ENCODE peak calls at places on chromosomes 1 and 21, in five cellular contexts. One of them, this sample, is unnamed.

GRCh38 chr1:187474266-187474665 is 645.5 kb downstream of the PLA2G4A start:
- DNase-seq in stomach: no peak
- DNase-seq in LHCN-M2: no peak
- DNase-seq in cardiac septum: no peak
- DNase-seq in epithelial cell of esophagus: peak; percentile 43
- DNase-seq in this sample: no peak

GRCh38 chr1:160952129-160952510 is 2.5 kb downstream of the ITLN2 start:
- DNase-seq in stomach: no peak
- DNase-seq in LHCN-M2: no peak
- DNase-seq in cardiac septum: no peak
- DNase-seq in epithelial cell of esophagus: peak; percentile 84
- DNase-seq in this sample: no peak

GRCh38 chr1:224684920-224685547 is 68.9 kb downstream of the CNIH3 start:
- DNase-seq in stomach: no peak
- DNase-seq in LHCN-M2: no peak
- DNase-seq in cardiac septum: no peak
- DNase-seq in epithelial cell of esophagus: no peak
- DNase-seq in this sample: no peak

GRCh38 chr1:196180847-196181593 is 427.2 kb downstream of the KCNT2 start:
- DNase-seq in stomach: no peak
- DNase-seq in LHCN-M2: peak; percentile 88
- DNase-seq in cardiac septum: no peak
- DNase-seq in epithelial cell of esophagus: peak; percentile 97
- DNase-seq in this sample: no peak

GRCh38 chr1:95854457-95854856 is 620.4 kb downstream of the RWDD3 start:
- DNase-seq in stomach: no peak
- DNase-seq in LHCN-M2: no peak
- DNase-seq in cardiac septum: no peak
- DNase-seq in epithelial cell of esophagus: no peak
- DNase-seq in this sample: no peak

GRCh38 chr1:203464743-203465142 is 10.9 kb upstream of the PRELP start:
- DNase-seq in stomach: no peak
- DNase-seq in LHCN-M2: no peak
- DNase-seq in cardiac septum: no peak
- DNase-seq in epithelial cell of esophagus: no peak
- DNase-seq in this sample: no peak

GRCh38 chr21:23452384-23453083 is 2154.7 kb downstream of the MRPL39 start:
- DNase-seq in stomach: no peak
- DNase-seq in LHCN-M2: no peak
- DNase-seq in cardiac septum: no peak
- DNase-seq in epithelial cell of esophagus: no peak
- DNase-seq in this sample: no peak

GRCh38 chr1:158145173-158145719 is 35.4 kb upstream of the CD1D start:
- DNase-seq in stomach: no peak
- DNase-seq in LHCN-M2: peak; percentile 45
- DNase-seq in cardiac septum: no peak
- DNase-seq in epithelial cell of esophagus: peak; percentile 69
- DNase-seq in this sample: no peak

GRCh38 chr1:75334876-75335275 is 200.7 kb downstream of the LHX8 start:
- DNase-seq in stomach: no peak
- DNase-seq in LHCN-M2: no peak
- DNase-seq in cardiac septum: no peak
- DNase-seq in epithelial cell of esophagus: peak; percentile 0
- DNase-seq in this sample: no peak

GRCh38 chr1:109396971-109397370 is 747 bp downstream of the SORT1 start:
- DNase-seq in stomach: no peak
- DNase-seq in LHCN-M2: no peak
- DNase-seq in cardiac septum: no peak
- DNase-seq in epithelial cell of esophagus: peak; percentile 13
- DNase-seq in this sample: no peak

GRCh38 chr1:175493321-175493998 is 249.9 kb downstream of the TNR start:
- DNase-seq in stomach: no peak
- DNase-seq in LHCN-M2: no peak
- DNase-seq in cardiac septum: no peak
- DNase-seq in epithelial cell of esophagus: no peak
- DNase-seq in this sample: no peak

GRCh38 chr1:73899311-73899710 is 298.7 kb downstream of the LRRIQ3 start:
- DNase-seq in stomach: no peak
- DNase-seq in LHCN-M2: no peak
- DNase-seq in cardiac septum: no peak
- DNase-seq in epithelial cell of esophagus: peak; percentile 10
- DNase-seq in this sample: no peak

GRCh38 chr1:21672478-21673276 is 3.5 kb upstream of the RAP1GAP start:
- DNase-seq in stomach: no peak
- DNase-seq in LHCN-M2: peak; percentile 26
- DNase-seq in cardiac septum: no peak
- DNase-seq in epithelial cell of esophagus: no peak
- DNase-seq in this sample: no peak

GRCh38 chr1:67749844-67750689 is 65.1 kb downstream of the GADD45A start:
- DNase-seq in stomach: no peak
- DNase-seq in LHCN-M2: peak; percentile 100
- DNase-seq in cardiac septum: no peak
- DNase-seq in epithelial cell of esophagus: peak; percentile 92
- DNase-seq in this sample: no peak

GRCh38 chr21:35190201-35190701 is 141.1 kb upstream of the RUNX1 start:
- DNase-seq in stomach: no peak
- DNase-seq in LHCN-M2: peak; percentile 93
- DNase-seq in cardiac septum: no peak
- DNase-seq in epithelial cell of esophagus: peak; percentile 86
- DNase-seq in this sample: no peak

GRCh38 chr1:13808729-13809131 is 108.7 kb downstream of the PRDM2 start:
- DNase-seq in stomach: no peak
- DNase-seq in LHCN-M2: peak; percentile 59
- DNase-seq in cardiac septum: no peak
- DNase-seq in epithelial cell of esophagus: peak; percentile 58
- DNase-seq in this sample: no peak

GRCh38 chr1:17199267-17200044 is 5.5 kb upstream of the PADI1 start:
- DNase-seq in stomach: no peak
- DNase-seq in LHCN-M2: no peak
- DNase-seq in cardiac septum: peak; percentile 62
- DNase-seq in epithelial cell of esophagus: no peak
- DNase-seq in this sample: no peak

GRCh38 chr1:53047737-53048344 is 14.2 kb upstream of the PODN start:
- DNase-seq in stomach: no peak
- DNase-seq in LHCN-M2: peak; percentile 14
- DNase-seq in cardiac septum: no peak
- DNase-seq in epithelial cell of esophagus: peak; percentile 77
- DNase-seq in this sample: no peak

GRCh38 chr1:202624088-202624780 is 86.0 kb downstream of the SYT2 start:
- DNase-seq in stomach: no peak
- DNase-seq in LHCN-M2: no peak
- DNase-seq in cardiac septum: peak; percentile 39
- DNase-seq in epithelial cell of esophagus: no peak
- DNase-seq in this sample: no peak

GRCh38 chr1:17060129-17060868 is 6.5 kb upstream of the SDHB start:
- DNase-seq in stomach: no peak
- DNase-seq in LHCN-M2: no peak
- DNase-seq in cardiac septum: no peak
- DNase-seq in epithelial cell of esophagus: no peak
- DNase-seq in this sample: no peak

GRCh38 chr1:93692451-93692861 is 10.8 kb upstream of the BCAR3 start:
- DNase-seq in stomach: no peak
- DNase-seq in LHCN-M2: peak; percentile 68
- DNase-seq in cardiac septum: no peak
- DNase-seq in epithelial cell of esophagus: peak; percentile 72
- DNase-seq in this sample: no peak

GRCh38 chr21:38688068-38688467 is 117.7 kb upstream of the ETS2 start:
- DNase-seq in stomach: no peak
- DNase-seq in LHCN-M2: no peak
- DNase-seq in cardiac septum: no peak
- DNase-seq in epithelial cell of esophagus: no peak
- DNase-seq in this sample: no peak

GRCh38 chr1:225425211-225425786 is 2.5 kb downstream of the LBR start:
- DNase-seq in stomach: no peak
- DNase-seq in LHCN-M2: peak; percentile 41
- DNase-seq in cardiac septum: no peak
- DNase-seq in epithelial cell of esophagus: peak; percentile 85
- DNase-seq in this sample: no peak

GRCh38 chr21:44713130-44713529 is 1.8 kb upstream of the TSPEAR start:
- DNase-seq in stomach: peak; percentile 13
- DNase-seq in LHCN-M2: no peak
- DNase-seq in cardiac septum: peak; percentile 75
- DNase-seq in epithelial cell of esophagus: no peak
- DNase-seq in this sample: no peak

GRCh38 chr1:26289158-26290059 is 9.5 kb downstream of the SH3BGRL3 start:
- DNase-seq in stomach: peak; percentile 46
- DNase-seq in LHCN-M2: no peak
- DNase-seq in cardiac septum: peak; percentile 87
- DNase-seq in epithelial cell of esophagus: no peak
- DNase-seq in this sample: no peak

GRCh38 chr1:235430991-235431390 is 63.8 kb downstream of the TBCE start:
- DNase-seq in stomach: no peak
- DNase-seq in LHCN-M2: no peak
- DNase-seq in cardiac septum: no peak
- DNase-seq in epithelial cell of esophagus: no peak
- DNase-seq in this sample: no peak

GRCh38 chr1:192954705-192955265 is 104.4 kb downstream of the UCHL5 start:
- DNase-seq in stomach: no peak
- DNase-seq in LHCN-M2: no peak
- DNase-seq in cardiac septum: peak; percentile 79
- DNase-seq in epithelial cell of esophagus: peak; percentile 41
- DNase-seq in this sample: no peak

This sample was measured in NCI-H187 treated with DMSO at 0.1 percent for 48 hours.